ENCODE peak calls at places on chromosomes 3 and 15, in nine cellular contexts. G is hepatocyte, E is GM23338, Y is cardiac fibroblast, T is bronchial epithelial cell, K is HL-60, P is prostate gland, O is endothelial cell of umbilical vein, J is fibroblast of pulmonary artery. X is an unnamed sample.

GRCh38 chr15:73078722-73079121 is 26.5 kb downstream of the NEO1 start:
- DNase-seq in G (peak; percentile 16), E (peak; percentile 26), Y (peak; percentile 81), T (peak; percentile 85), K (no peak), P (peak; percentile 80), O (no peak), J (peak; percentile 91), X (peak; percentile 84)

GRCh38 chr3:43338295-43338694 is 52.0 kb downstream of the SNRK start:
- DNase-seq in G (no peak), E (no peak), Y (peak; percentile 23), T (no peak), K (no peak), P (no peak), O (no peak), J (peak; percentile 32), X (no peak)

GRCh38 chr3:89340431-89340830 is 233.0 kb downstream of the EPHA3 start:
- DNase-seq in G (no peak), E (no peak), Y (peak; percentile 9), T (no peak), K (no peak), P (no peak), O (no peak), J (peak; percentile 5), X (peak; percentile 2)

GRCh38 chr3:53708001-53708621 is 138.1 kb downstream of the CHDH start:
- DNase-seq in G (no peak), E (no peak), Y (no peak), T (no peak), K (peak; percentile 56), P (no peak), O (no peak), J (no peak), X (no peak)

GRCh38 chr3:142940000-142940399 is 23.5 kb downstream of the PAQR9 start:
- DNase-seq in G (no peak), E (no peak), Y (no peak), T (no peak), K (no peak), P (no peak), O (no peak), J (no peak), X (no peak)

GRCh38 chr3:173932624-173933023 is 535.1 kb downstream of the NLGN1 start:
- DNase-seq in G (peak; percentile 44), E (no peak), Y (peak; percentile 71), T (peak; percentile 72), K (no peak), P (no peak), O (peak; percentile 62), J (peak; percentile 28), X (peak; percentile 19)

GRCh38 chr15:70055601-70056051 is 42.1 kb downstream of the TLE3 start:
- DNase-seq in G (no peak), E (no peak), Y (no peak), T (no peak), K (no peak), P (no peak), O (no peak), J (no peak), X (no peak)

GRCh38 chr3:135992072-135992471 is 26.5 kb downstream of the PPP2R3A start:
- DNase-seq in G (no peak), E (no peak), Y (peak; percentile 89), T (peak; percentile 91), K (no peak), P (no peak), O (peak; percentile 90), J (peak; percentile 77), X (peak; percentile 71)

GRCh38 chr3:3802021-3802420 is 2.8 kb downstream of the LRRN1 start:
- DNase-seq in G (peak; percentile 7), E (no peak), Y (no peak), T (no peak), K (no peak), P (no peak), O (no peak), J (no peak), X (no peak)

GRCh38 chr3:87145553-87145952 is 81.6 kb upstream of the CHMP2B start:
- DNase-seq in G (no peak), E (peak; percentile 80), Y (peak; percentile 46), T (peak; percentile 27), K (no peak), P (no peak), O (no peak), J (peak; percentile 44), X (peak; percentile 30)

GRCh38 chr15:31147943-31148621 is 46.6 kb upstream of the TRPM1 start:
- DNase-seq in G (no peak), E (peak; percentile 20), Y (no peak), T (no peak), K (no peak), P (no peak), O (no peak), J (no peak), X (no peak)

GRCh38 chr3:90092994-90093393 is 985.6 kb downstream of the EPHA3 start:
- DNase-seq in G (peak; percentile 13), E (peak; percentile 48), Y (peak; percentile 58), T (peak; percentile 30), K (peak; percentile 0), P (no peak), O (no peak), J (peak; percentile 40), X (peak; percentile 6)

GRCh38 chr3:105611304-105612192 is 244.8 kb downstream of the ALCAM start:
- DNase-seq in G (peak; percentile 17), E (peak; percentile 17), Y (no peak), T (peak; percentile 87), K (no peak), P (peak; percentile 22), O (no peak), J (no peak), X (no peak)

GRCh38 chr3:152430223-152431002 is 161.7 kb downstream of the MBNL1 start:
- DNase-seq in G (no peak), E (no peak), Y (no peak), T (no peak), K (no peak), P (no peak), O (no peak), J (no peak), X (no peak)

GRCh38 chr3:111362286-111363009 is 179.5 kb upstream of the CD96 start:
- DNase-seq in G (peak; percentile 11), E (no peak), Y (peak; percentile 7), T (no peak), K (no peak), P (no peak), O (no peak), J (no peak), X (peak; percentile 11)

DNA sequence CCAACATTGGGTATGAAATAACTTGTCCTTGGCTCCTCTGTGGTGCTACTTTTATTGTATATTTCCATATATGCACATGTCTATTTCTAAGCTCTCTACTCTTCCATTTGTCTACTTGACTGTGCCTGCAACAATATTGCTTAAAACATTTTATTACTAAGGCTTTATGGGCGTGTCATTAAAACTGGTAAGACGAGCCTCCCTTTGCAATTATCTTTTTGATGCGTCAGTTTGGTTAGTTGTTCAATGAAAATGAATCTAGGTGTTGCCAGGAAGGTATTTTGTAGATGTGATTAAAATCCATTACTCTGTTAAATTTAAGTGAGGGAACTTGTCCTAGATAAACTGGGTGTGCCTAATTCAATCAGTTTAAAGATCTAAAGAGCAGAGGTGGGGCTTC is 12.9 kb upstream of the TRA2B start:
- DNase-seq in G (no peak), E (no peak), Y (no peak), T (peak; percentile 71), K (no peak), P (no peak), O (no peak), J (no peak), X (no peak)
- H3K4me3 ChIP-seq in G (no peak overlapping the region), E (no peak overlapping the region), Y (no peak overlapping the region), T (no peak overlapping the region), K (no peak overlapping the region), P (no peak overlapping the region), O (no peak overlapping the region), J (no peak overlapping the region), X (no peak overlapping the region)

GRCh38 chr15:67838789-67839332 is 984 bp downstream of the RNU6-1 start:
- DNase-seq in G (peak; percentile 85), E (peak; percentile 93), Y (peak; percentile 49), T (peak; percentile 30), K (peak; percentile 79), P (peak; percentile 58), O (no peak), J (peak; percentile 53), X (peak; percentile 38)
- TF ChIP-seq CTCF in G (no peak), E (no peak), Y (no peak), T (no peak), K (no peak), P (no peak), O (no peak), J (no peak), X (no peak)

GRCh38 chr3:58433400-58434169 is at the start of gene PDHB:
- DNase-seq in G (peak; percentile 96), E (peak; percentile 93), Y (peak; percentile 89), T (peak; percentile 79), K (peak; percentile 82), P (peak; percentile 87), O (peak; percentile 94), J (peak; percentile 88), X (peak; percentile 88)

GRCh38 chr3:58432905-58433304 is 727 bp downstream of the PDHB start:
- DNase-seq in G (no peak), E (no peak), Y (no peak), T (no peak), K (no peak), P (no peak), O (no peak), J (no peak), X (peak; percentile 28)

GRCh38 chr3:58434990-58435389 is 1.4 kb upstream of the PDHB start:
- DNase-seq in G (no peak), E (peak; percentile 94), Y (peak; percentile 63), T (peak; percentile 54), K (no peak), P (no peak), O (no peak), J (peak; percentile 78), X (peak; percentile 41)

GRCh38 chr3:58434511-58434910 is 879 bp upstream of the PDHB start:
- DNase-seq in G (no peak), E (peak; percentile 37), Y (no peak), T (no peak), K (no peak), P (no peak), O (no peak), J (no peak), X (no peak)

DNA sequence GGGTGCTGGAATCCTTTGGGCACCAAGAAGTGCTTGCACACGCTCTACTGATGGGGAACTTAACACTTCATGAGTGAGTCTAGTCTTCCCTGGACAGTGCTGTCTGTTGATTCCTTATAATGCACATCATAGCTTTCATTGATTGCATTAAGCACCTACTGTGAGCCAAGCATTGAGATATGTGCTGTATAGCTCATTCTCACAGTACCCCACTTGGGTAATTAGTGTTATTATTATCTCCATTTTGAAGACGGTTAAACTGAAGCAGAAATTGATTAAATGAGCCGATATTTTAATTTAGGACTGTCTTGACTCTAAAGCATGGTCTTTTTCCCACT is 507 bp upstream of the PDHB start:
- DNase-seq in G (no peak), E (no peak), Y (no peak), T (no peak), K (no peak), P (no peak), O (no peak), J (no peak), X (no peak)
- H3K4me3 ChIP-seq in G (no peak overlapping the region), E (peak overlapping the region; percentile 41), Y (peak overlapping the region; percentile 9), T (peak overlapping the region; percentile 87), K (peak overlapping the region; percentile 79), P (peak overlapping the region; percentile 82), O (peak overlapping the region; percentile 19), J (peak overlapping the region; percentile 86), X (peak overlapping the region; percentile 91)

DNA sequence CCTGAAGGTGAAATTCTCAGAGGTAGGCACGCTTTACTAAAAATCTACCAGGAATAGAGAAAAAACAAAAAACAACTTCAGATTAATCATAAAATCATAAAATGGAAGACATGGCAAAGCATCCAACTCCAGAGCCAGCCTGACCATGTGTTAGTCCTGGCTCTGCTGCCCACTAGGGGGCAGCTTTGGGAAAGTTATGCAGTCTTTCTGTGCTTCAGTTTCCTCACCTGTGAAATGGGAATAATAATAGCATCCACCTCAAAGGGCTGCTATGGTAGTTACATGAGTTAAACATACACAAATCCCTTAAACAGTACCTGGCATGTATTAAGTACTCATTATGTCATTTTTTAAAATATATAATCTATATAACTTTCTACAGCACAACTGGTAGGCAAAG is 52.3 kb downstream of the WNT5A start:
- DNase-seq in G (no peak), E (peak; percentile 81), Y (peak; percentile 69), T (peak; percentile 13), K (peak; percentile 3), P (no peak), O (no peak), J (peak; percentile 55), X (peak; percentile 29)
- TF ChIP-seq CTCF in G (peak; percentile 36), E (peak; percentile 85), Y (peak; percentile 71), T (peak; percentile 43), K (peak; percentile 23), P (no peak), O (peak; percentile 40), J (peak; percentile 69), X (peak; percentile 55)